ENCODE peak calls at places on chromosome 21, in four cellular contexts. One of them, this sample, is unnamed.

GRCh38 chr21:31370893-31371652 is 27.0 kb upstream of the TIAM1 start:
- DNase-seq in activated T-cell treated with anti-CD3 and anti-CD28 coated beads for 4 hours: no peak
- DNase-seq in HAP-1: no peak
- DNase-seq in NCI-H748 treated with DMSO at 0.1 percent for 48 hours: no peak
- DNase-seq in this sample: no peak

GRCh38 chr21:35563885-35564451 is 496.4 kb downstream of the SETD4 start:
- DNase-seq in NCI-H748 treated with DMSO at 0.1 percent for 48 hours: no peak
- DNase-seq in activated T-cell treated with anti-CD3 and anti-CD28 coated beads for 4 hours: no peak
- DNase-seq in HAP-1: no peak
- DNase-seq in this sample: no peak

GRCh38 chr21:36347278-36347961 is 27.4 kb downstream of the MORC3 start:
- DNase-seq in activated T-cell treated with anti-CD3 and anti-CD28 coated beads for 4 hours: no peak
- DNase-seq in HAP-1: no peak
- DNase-seq in NCI-H748 treated with DMSO at 0.1 percent for 48 hours: no peak
- DNase-seq in this sample: no peak

GRCh38 chr21:38277501-38278111 is 20.8 kb downstream of the KCNJ15 start:
- DNase-seq in NCI-H748 treated with DMSO at 0.1 percent for 48 hours: no peak
- DNase-seq in HAP-1: no peak
- DNase-seq in activated T-cell treated with anti-CD3 and anti-CD28 coated beads for 4 hours: no peak
- DNase-seq in this sample: peak

GRCh38 chr21:38950388-38951094 is 144.8 kb downstream of the ETS2 start:
- DNase-seq in HAP-1: no peak
- DNase-seq in activated T-cell treated with anti-CD3 and anti-CD28 coated beads for 4 hours: no peak
- DNase-seq in NCI-H748 treated with DMSO at 0.1 percent for 48 hours: peak
- DNase-seq in this sample: no peak

GRCh38 chr21:45974073-45975016 is 7.2 kb upstream of the COL6A1 start:
- DNase-seq in activated T-cell treated with anti-CD3 and anti-CD28 coated beads for 4 hours: no peak
- DNase-seq in NCI-H748 treated with DMSO at 0.1 percent for 48 hours: no peak
- DNase-seq in HAP-1: peak
- DNase-seq in this sample: no peak

GRCh38 chr21:16837319-16837718 is 675.5 kb upstream of the CXADR start:
- DNase-seq in NCI-H748 treated with DMSO at 0.1 percent for 48 hours: no peak
- DNase-seq in activated T-cell treated with anti-CD3 and anti-CD28 coated beads for 4 hours: no peak
- DNase-seq in HAP-1: no peak
- DNase-seq in this sample: no peak

GRCh38 chr21:33558777-33559421 is 16.1 kb downstream of the SON start:
- DNase-seq in activated T-cell treated with anti-CD3 and anti-CD28 coated beads for 4 hours: no peak
- DNase-seq in NCI-H748 treated with DMSO at 0.1 percent for 48 hours: no peak
- DNase-seq in HAP-1: no peak
- DNase-seq in this sample: no peak

GRCh38 chr21:33403128-33403785 is at the start of gene IFNGR2:
- DNase-seq in activated T-cell treated with anti-CD3 and anti-CD28 coated beads for 4 hours: peak
- DNase-seq in NCI-H748 treated with DMSO at 0.1 percent for 48 hours: no peak
- DNase-seq in HAP-1: peak
- DNase-seq in this sample: peak

GRCh38 chr21:15797577-15798363 is 68.0 kb downstream of the USP25 start:
- DNase-seq in HAP-1: no peak
- DNase-seq in activated T-cell treated with anti-CD3 and anti-CD28 coated beads for 4 hours: no peak
- DNase-seq in NCI-H748 treated with DMSO at 0.1 percent for 48 hours: no peak
- DNase-seq in this sample: no peak

GRCh38 chr21:37455504-37455911 is 88.9 kb downstream of the DYRK1A start:
- DNase-seq in HAP-1: no peak
- DNase-seq in NCI-H748 treated with DMSO at 0.1 percent for 48 hours: no peak
- DNase-seq in activated T-cell treated with anti-CD3 and anti-CD28 coated beads for 4 hours: no peak
- DNase-seq in this sample: no peak

GRCh38 chr21:25507522-25507921 is 99.8 kb downstream of the MRPL39 start:
- DNase-seq in HAP-1: no peak
- DNase-seq in NCI-H748 treated with DMSO at 0.1 percent for 48 hours: no peak
- DNase-seq in activated T-cell treated with anti-CD3 and anti-CD28 coated beads for 4 hours: no peak
- DNase-seq in this sample: peak

GRCh38 chr21:32719085-32719484 is 8.7 kb downstream of the SYNJ1 start:
- DNase-seq in activated T-cell treated with anti-CD3 and anti-CD28 coated beads for 4 hours: no peak
- DNase-seq in NCI-H748 treated with DMSO at 0.1 percent for 48 hours: no peak
- DNase-seq in HAP-1: no peak
- DNase-seq in this sample: no peak

GRCh38 chr21:35394049-35394448 is 344.9 kb upstream of the RUNX1 start:
- DNase-seq in HAP-1: no peak
- DNase-seq in NCI-H748 treated with DMSO at 0.1 percent for 48 hours: no peak
- DNase-seq in activated T-cell treated with anti-CD3 and anti-CD28 coated beads for 4 hours: no peak
- DNase-seq in this sample: no peak

GRCh38 chr21:45897191-45898027 is 84.2 kb upstream of the COL6A1 start:
- DNase-seq in HAP-1: no peak
- DNase-seq in activated T-cell treated with anti-CD3 and anti-CD28 coated beads for 4 hours: no peak
- DNase-seq in NCI-H748 treated with DMSO at 0.1 percent for 48 hours: no peak
- DNase-seq in this sample: no peak

GRCh38 chr21:41991659-41992058 is 18.5 kb downstream of the ZBTB21 start:
- DNase-seq in HAP-1: no peak
- DNase-seq in NCI-H748 treated with DMSO at 0.1 percent for 48 hours: no peak
- DNase-seq in activated T-cell treated with anti-CD3 and anti-CD28 coated beads for 4 hours: no peak
- DNase-seq in this sample: no peak

GRCh38 chr21:36889401-36889800 is 77.1 kb downstream of the HLCS start:
- DNase-seq in HAP-1: no peak
- DNase-seq in NCI-H748 treated with DMSO at 0.1 percent for 48 hours: no peak
- DNase-seq in activated T-cell treated with anti-CD3 and anti-CD28 coated beads for 4 hours: no peak
- DNase-seq in this sample: no peak

GRCh38 chr21:24428539-24429186 is 1178.6 kb downstream of the MRPL39 start:
- DNase-seq in HAP-1: no peak
- DNase-seq in activated T-cell treated with anti-CD3 and anti-CD28 coated beads for 4 hours: no peak
- DNase-seq in NCI-H748 treated with DMSO at 0.1 percent for 48 hours: no peak
- DNase-seq in this sample: no peak

GRCh38 chr21:39972471-39972870 is 105.2 kb downstream of the PCP4 start:
- DNase-seq in HAP-1: no peak
- DNase-seq in activated T-cell treated with anti-CD3 and anti-CD28 coated beads for 4 hours: no peak
- DNase-seq in NCI-H748 treated with DMSO at 0.1 percent for 48 hours: no peak
- DNase-seq in this sample: no peak

GRCh38 chr21:35578831-35579470 is 481.4 kb downstream of the SETD4 start:
- DNase-seq in NCI-H748 treated with DMSO at 0.1 percent for 48 hours: no peak
- DNase-seq in HAP-1: no peak
- DNase-seq in activated T-cell treated with anti-CD3 and anti-CD28 coated beads for 4 hours: no peak
- DNase-seq in this sample: no peak

GRCh38 chr21:42311816-42312625 is 3.2 kb downstream of the TFF3 start:
- DNase-seq in activated T-cell treated with anti-CD3 and anti-CD28 coated beads for 4 hours: no peak
- DNase-seq in NCI-H748 treated with DMSO at 0.1 percent for 48 hours: no peak
- DNase-seq in HAP-1: no peak
- DNase-seq in this sample: no peak

GRCh38 chr21:44085491-44086321 is 21.5 kb upstream of the PWP2 start:
- DNase-seq in activated T-cell treated with anti-CD3 and anti-CD28 coated beads for 4 hours: no peak
- DNase-seq in NCI-H748 treated with DMSO at 0.1 percent for 48 hours: no peak
- DNase-seq in HAP-1: no peak
- DNase-seq in this sample: no peak

GRCh38 chr21:36835383-36835795 is 131.1 kb downstream of the HLCS start:
- DNase-seq in NCI-H748 treated with DMSO at 0.1 percent for 48 hours: no peak
- DNase-seq in HAP-1: no peak
- DNase-seq in activated T-cell treated with anti-CD3 and anti-CD28 coated beads for 4 hours: no peak
- DNase-seq in this sample: no peak

GRCh38 chr21:16509466-16509865 is 779.7 kb downstream of the USP25 start:
- DNase-seq in NCI-H748 treated with DMSO at 0.1 percent for 48 hours: no peak
- DNase-seq in HAP-1: no peak
- DNase-seq in activated T-cell treated with anti-CD3 and anti-CD28 coated beads for 4 hours: no peak
- DNase-seq in this sample: no peak

GRCh38 chr21:28962465-28962864 is 30.2 kb downstream of the LTN1 start:
- DNase-seq in activated T-cell treated with anti-CD3 and anti-CD28 coated beads for 4 hours: no peak
- DNase-seq in NCI-H748 treated with DMSO at 0.1 percent for 48 hours: no peak
- DNase-seq in HAP-1: no peak
- DNase-seq in this sample: no peak

GRCh38 chr21:45981641-45982255 is at the start of gene COL6A1:
- DNase-seq in HAP-1: peak
- DNase-seq in activated T-cell treated with anti-CD3 and anti-CD28 coated beads for 4 hours: no peak
- DNase-seq in NCI-H748 treated with DMSO at 0.1 percent for 48 hours: no peak
- DNase-seq in this sample: no peak

GRCh38 chr21:34086887-34087306 is 13.5 kb downstream of the MRPS6 start:
- DNase-seq in activated T-cell treated with anti-CD3 and anti-CD28 coated beads for 4 hours: no peak
- DNase-seq in HAP-1: no peak
- DNase-seq in NCI-H748 treated with DMSO at 0.1 percent for 48 hours: no peak
- DNase-seq in this sample: peak

This sample was measured in activated CD4-positive, alpha-beta T cell treated with anti-CD3 and anti-CD28 coated beads for 4 hours.